ENCODE peak calls at places on chromosomes 1 and 21, in four cellular contexts. One of them, this sample, is unnamed.

GRCh38 chr1:30790850-30791778 is 33.5 kb upstream of the LAPTM5 start:
- DNase-seq in H1: no peak
- DNase-seq in HCT116: no peak
- DNase-seq in transverse colon: no peak
- DNase-seq in this sample: no peak

GRCh38 chr1:99965646-99966375 is 4.0 kb upstream of the SLC35A3 start:
- DNase-seq in H1: no peak
- DNase-seq in HCT116: no peak
- DNase-seq in transverse colon: no peak
- DNase-seq in this sample: no peak

GRCh38 chr1:67618285-67619018 is 66.5 kb upstream of the GADD45A start:
- DNase-seq in H1: no peak
- DNase-seq in HCT116: no peak
- DNase-seq in transverse colon: peak
- DNase-seq in this sample: peak

GRCh38 chr1:12621346-12622320 is 3.6 kb upstream of the DHRS3 start:
- DNase-seq in H1: no peak
- DNase-seq in HCT116: no peak
- DNase-seq in transverse colon: no peak
- DNase-seq in this sample: no peak

GRCh38 chr1:10288059-10288615 is 77.8 kb downstream of the KIF1B start:
- DNase-seq in H1: no peak
- DNase-seq in HCT116: no peak
- DNase-seq in transverse colon: no peak
- DNase-seq in this sample: no peak

GRCh38 chr1:19452221-19452663 is 33.1 kb downstream of the CAPZB start:
- DNase-seq in H1: no peak
- DNase-seq in HCT116: no peak
- DNase-seq in transverse colon: no peak
- DNase-seq in this sample: peak

GRCh38 chr1:203888807-203889251 is 27.4 kb downstream of the SNRPE start:
- DNase-seq in H1: no peak
- DNase-seq in HCT116: peak
- DNase-seq in transverse colon: no peak
- DNase-seq in this sample: no peak

GRCh38 chr1:16184557-16185303 is 27.7 kb downstream of the ARHGEF19 start:
- DNase-seq in H1: no peak
- DNase-seq in HCT116: no peak
- DNase-seq in transverse colon: no peak
- DNase-seq in this sample: no peak

GRCh38 chr1:54227091-54227602 is 27.2 kb downstream of the MRPL37 start:
- DNase-seq in H1: no peak
- DNase-seq in HCT116: peak
- DNase-seq in transverse colon: no peak
- DNase-seq in this sample: no peak

GRCh38 chr1:201215531-201216357 is 25.1 kb downstream of the IGFN1 start:
- DNase-seq in H1: no peak
- DNase-seq in HCT116: no peak
- DNase-seq in transverse colon: no peak
- DNase-seq in this sample: peak

GRCh38 chr1:206579747-206580437 is 32.4 kb downstream of the EIF2D start:
- DNase-seq in H1: no peak
- DNase-seq in HCT116: no peak
- DNase-seq in transverse colon: peak
- DNase-seq in this sample: peak

DNA sequence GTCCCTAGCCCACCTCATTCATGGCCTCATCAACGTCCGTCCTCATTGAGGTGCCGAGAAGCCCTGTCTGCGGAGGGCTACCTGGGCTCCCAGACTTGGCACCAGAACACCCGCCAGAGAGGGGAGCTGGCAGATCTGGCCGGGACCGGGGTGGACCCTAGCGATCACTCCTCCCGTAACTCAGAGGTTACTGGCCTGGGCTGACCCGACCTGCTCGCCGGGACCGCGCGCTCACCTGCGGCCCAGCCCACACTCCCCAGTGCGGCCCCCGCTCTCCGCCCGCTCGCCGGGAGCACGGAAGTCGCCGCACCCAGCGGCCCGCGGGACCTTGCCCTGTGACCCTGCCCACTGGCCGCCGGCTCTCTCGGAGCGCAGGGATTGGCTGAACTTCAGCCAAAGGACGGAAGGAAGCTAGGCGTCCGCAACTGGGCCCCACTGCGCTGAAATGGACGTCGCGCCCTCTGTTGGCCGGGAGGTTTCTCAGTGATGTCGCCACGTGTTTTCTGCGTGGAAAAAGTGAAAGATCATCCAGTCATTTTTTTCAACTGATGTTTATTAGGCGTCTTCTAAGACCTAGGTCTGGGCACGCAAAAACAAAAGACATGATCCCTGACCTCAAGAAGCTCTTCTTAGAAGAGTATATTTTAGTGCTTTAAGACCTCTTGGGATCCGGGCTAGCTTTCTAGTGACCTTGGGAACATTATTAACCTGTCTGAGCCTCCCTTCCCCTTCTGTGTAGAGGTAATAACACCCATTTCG is at the start of gene SMIM12:
- DNase-seq in H1: peak
- DNase-seq in HCT116: peak
- DNase-seq in transverse colon: peak
- DNase-seq in this sample: peak
- TF ChIP-seq POLR2A in H1: peak
- TF ChIP-seq POLR2A in HCT116: peak
- TF ChIP-seq POLR2A in transverse colon: peak
- TF ChIP-seq POLR2A in this sample: peak

DNA sequence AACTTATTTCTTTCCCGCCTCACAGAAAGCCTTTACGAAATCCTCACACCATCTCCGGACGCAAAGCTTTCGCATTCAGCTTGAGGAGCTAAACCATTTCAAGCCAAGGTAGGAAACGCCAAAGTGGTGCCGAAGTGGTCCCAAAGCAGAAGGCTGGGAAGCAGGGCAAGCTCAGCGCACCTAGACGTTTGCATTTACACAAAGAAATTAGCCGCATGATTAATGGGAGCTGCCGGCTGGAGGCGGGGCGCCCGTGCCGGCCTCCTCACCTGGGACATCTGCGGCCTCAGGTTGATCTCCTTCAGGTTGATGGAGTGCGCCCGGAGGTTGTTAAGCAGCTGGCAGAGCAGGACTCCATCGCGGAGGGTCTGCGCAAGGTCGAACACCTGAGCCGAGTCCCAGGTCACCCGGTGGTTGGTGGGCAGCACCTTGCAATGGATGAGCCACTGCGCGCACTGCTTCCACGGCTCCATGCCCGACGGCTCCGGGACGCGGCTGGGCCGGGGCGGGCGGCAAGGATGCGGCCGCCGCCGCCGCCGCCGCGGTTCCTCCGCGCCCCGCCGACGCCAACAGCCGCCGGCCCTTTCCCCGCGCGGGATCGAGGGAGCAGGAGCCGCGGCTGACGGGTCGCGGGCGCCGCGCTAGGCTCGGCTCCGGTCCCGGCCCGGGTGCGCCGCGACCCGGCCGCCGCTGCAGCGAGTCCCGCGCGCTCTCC is 426 bp downstream of the VAV3 start:
- DNase-seq in H1: no peak
- DNase-seq in HCT116: no peak
- DNase-seq in transverse colon: peak
- DNase-seq in this sample: peak
- H3K4me3 ChIP-seq in H1: peak
- H3K4me3 ChIP-seq in HCT116: no peak
- H3K4me3 ChIP-seq in transverse colon: peak
- H3K4me3 ChIP-seq in this sample: peak

DNA sequence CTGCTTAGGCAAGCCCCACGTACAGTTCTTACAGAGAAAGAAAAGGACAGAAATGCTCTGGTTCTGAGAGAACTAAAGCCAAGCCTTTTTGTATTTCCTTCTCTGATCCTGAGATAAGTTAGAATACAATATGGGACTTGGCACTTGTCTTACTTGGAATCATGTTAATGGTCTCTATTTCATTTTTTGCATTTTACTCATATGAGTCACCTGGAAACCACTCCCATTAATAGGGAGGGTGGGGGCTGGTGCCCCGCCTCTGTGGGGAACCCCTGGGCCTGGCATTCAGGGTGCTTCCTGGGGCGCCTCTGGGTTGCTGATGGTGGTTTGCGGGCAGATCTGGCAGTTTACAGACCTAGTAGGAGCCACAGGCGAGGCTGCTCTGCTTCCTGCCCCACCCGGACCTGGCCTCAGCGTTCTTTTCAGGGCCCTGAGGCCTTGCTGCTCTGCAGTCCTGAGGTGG is 26.7 kb downstream of the TSPAN2 start:
- DNase-seq in H1: no peak
- DNase-seq in HCT116: no peak
- DNase-seq in transverse colon: peak
- DNase-seq in this sample: peak
- TF ChIP-seq POLR2AphosphoS5 in H1: no peak
- TF ChIP-seq POLR2AphosphoS5 in HCT116: no peak
- TF ChIP-seq POLR2AphosphoS5 in transverse colon: no peak
- TF ChIP-seq POLR2AphosphoS5 in this sample: no peak

GRCh38 chr1:109619655-109620395 is at the start of gene AMPD2:
- DNase-seq in H1: no peak
- DNase-seq in HCT116: peak
- DNase-seq in transverse colon: peak
- DNase-seq in this sample: peak
- TF ChIP-seq POLR2A in H1: peak
- TF ChIP-seq POLR2A in HCT116: peak
- TF ChIP-seq POLR2A in transverse colon: peak
- TF ChIP-seq POLR2A in this sample: no peak

DNA sequence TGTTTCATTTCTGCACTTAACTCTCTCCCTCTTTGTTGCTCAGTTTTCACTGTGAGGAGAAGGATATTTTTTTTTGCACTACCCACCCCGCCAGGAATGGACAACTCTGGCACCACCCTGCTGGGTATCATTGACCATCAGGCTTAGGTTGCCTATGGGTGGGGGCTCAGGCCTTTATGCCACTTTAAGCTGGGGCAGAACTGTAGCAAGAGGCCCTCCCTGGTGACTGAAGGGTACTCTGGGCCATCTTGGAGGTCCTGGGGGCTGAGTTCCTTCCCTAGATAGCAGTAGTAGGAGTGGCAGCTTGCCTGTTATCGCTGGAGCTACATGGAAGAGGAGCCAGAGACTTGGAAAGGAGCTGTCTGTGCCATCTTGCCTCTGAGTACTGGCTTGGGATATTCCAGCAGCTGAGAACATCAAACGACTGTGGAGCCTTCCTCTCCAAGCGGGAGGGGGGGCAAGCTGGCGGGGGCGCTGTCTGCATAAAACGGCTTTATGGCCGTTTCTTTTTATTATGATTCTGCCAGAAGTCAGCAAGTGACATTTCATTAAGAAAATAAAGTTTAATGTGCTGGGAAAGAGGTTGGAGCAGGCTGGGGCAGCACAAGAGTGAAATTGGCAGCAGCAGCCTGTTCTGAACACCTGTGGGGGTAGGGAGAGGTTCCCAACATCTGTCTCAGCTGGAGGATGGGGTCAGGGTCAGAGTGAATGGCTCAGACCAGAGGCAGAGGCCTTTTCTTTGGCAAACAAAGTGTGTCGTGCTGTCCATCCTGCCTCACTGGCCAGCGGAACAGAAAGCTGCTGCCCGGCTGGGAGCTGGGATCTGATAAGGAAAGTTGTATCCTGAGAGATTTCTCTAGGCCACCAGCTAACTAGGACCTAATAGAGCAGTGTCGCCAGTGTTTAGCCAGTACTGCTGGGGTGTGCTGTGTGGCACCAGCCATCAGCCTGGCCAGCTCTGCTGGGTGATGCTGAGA is 32.9 kb downstream of the TMEM53 start:
- DNase-seq in H1: no peak
- DNase-seq in HCT116: no peak
- DNase-seq in transverse colon: no peak
- DNase-seq in this sample: no peak
- H3K4me3 ChIP-seq in H1: no peak
- H3K4me3 ChIP-seq in HCT116: no peak
- H3K4me3 ChIP-seq in transverse colon: no peak
- H3K4me3 ChIP-seq in this sample: no peak

DNA sequence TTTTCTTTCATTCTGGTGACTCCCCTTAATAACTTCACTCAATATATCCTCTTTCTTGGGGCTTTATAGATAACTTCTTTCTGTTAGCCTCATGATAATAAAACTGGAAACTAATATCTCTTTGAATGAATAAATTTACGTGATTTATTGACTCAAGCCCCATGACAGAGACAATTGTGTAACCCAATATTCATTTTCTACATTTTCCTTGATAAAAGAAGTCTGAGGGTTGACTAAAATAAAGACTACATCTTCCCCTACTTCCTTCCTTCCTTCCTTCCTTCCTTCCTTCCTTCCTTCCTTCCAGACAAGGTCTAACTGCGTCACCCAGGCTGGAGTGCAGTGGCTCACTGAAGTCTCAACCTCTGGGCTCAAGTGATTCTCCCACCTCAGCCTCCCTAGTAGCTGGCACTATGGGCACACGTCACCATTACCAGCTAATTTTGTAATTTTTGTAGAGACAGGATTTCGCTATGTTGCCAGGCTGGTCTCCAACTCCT is 85.1 kb downstream of the CYYR1 start:
- DNase-seq in H1: no peak
- DNase-seq in HCT116: no peak
- DNase-seq in transverse colon: no peak
- DNase-seq in this sample: no peak
- TF ChIP-seq POLR2AphosphoS5 in H1: no peak
- TF ChIP-seq POLR2AphosphoS5 in HCT116: no peak
- TF ChIP-seq POLR2AphosphoS5 in transverse colon: no peak
- TF ChIP-seq POLR2AphosphoS5 in this sample: no peak

GRCh38 chr21:43689556-43690337 is 29.2 kb upstream of the PDXK start:
- DNase-seq in H1: no peak
- DNase-seq in HCT116: no peak
- DNase-seq in transverse colon: no peak
- DNase-seq in this sample: no peak
- TF ChIP-seq POLR2A in H1: no peak
- TF ChIP-seq POLR2A in HCT116: no peak
- TF ChIP-seq POLR2A in transverse colon: no peak
- TF ChIP-seq POLR2A in this sample: no peak

GRCh38 chr1:152034654-152035405 is 2.0 kb downstream of the S100A11 start:
- DNase-seq in H1: no peak
- DNase-seq in HCT116: peak
- DNase-seq in transverse colon: peak
- DNase-seq in this sample: no peak
- H3K4me3 ChIP-seq in H1: no peak
- H3K4me3 ChIP-seq in HCT116: peak
- H3K4me3 ChIP-seq in transverse colon: no peak
- H3K4me3 ChIP-seq in this sample: peak

DNA sequence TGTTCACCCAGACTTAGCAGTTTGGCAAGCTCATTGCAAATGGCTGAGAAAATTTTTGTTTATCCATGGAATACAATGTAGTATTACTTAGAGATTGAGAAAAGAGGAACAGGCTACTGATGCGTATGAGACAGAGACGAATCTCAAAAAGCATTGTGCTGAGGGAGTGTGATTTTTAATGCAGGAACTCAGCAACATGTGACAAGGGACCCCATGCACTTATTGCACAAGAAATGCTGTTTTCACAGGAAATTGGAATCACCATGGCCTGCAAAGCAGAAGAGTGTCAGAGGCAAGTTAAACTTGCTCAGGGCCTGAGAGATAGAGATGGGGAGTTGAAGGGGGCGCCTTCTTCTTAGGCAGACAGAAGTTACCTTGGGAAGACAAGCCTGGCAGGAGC is 32.6 kb upstream of the TLR5 start:
- DNase-seq in H1: no peak
- DNase-seq in HCT116: no peak
- DNase-seq in transverse colon: no peak
- DNase-seq in this sample: no peak
- TF ChIP-seq POLR2AphosphoS5 in H1: no peak
- TF ChIP-seq POLR2AphosphoS5 in HCT116: no peak
- TF ChIP-seq POLR2AphosphoS5 in transverse colon: no peak
- TF ChIP-seq POLR2AphosphoS5 in this sample: no peak